ENCODE peak calls at places on chromosomes 16 and 17, in seven cellular contexts. I, Y, O, J, M, U and V are unnamed samples.
A peak's percentile ranks its signal among the peaks of the same experiment; 100 is the strongest.

GRCh38 chr16:80084614-80085013 is 456.2 kb upstream of the DYNLRB2 start:
- DNase-seq in O (no peak), J (no peak), I (no peak), M (peak; percentile 66), Y (no peak), U (no peak), V (no peak)

GRCh38 chr17:36151891-36152638 is 24.4 kb downstream of the TBC1D3B start:
- DNase-seq in U (no peak), O (no peak), Y (no peak), I (no peak), J (no peak), M (no peak), V (no peak)

GRCh38 chr17:42365136-42365535 is 23.1 kb downstream of the STAT3 start:
- DNase-seq in M (no peak), U (no peak), I (no peak), Y (no peak), J (no peak), O (no peak), V (no peak)

GRCh38 chr17:27241346-27241946 is 52.5 kb upstream of the WSB1 start:
- DNase-seq in J (no peak), O (no peak), Y (no peak), I (no peak), M (no peak), U (no peak), V (no peak)

GRCh38 chr16:23464196-23464595 is 11.2 kb upstream of the COG7 start:
- DNase-seq in J (no peak), M (peak; percentile 74), I (no peak), O (no peak), Y (peak; percentile 8), U (no peak), V (no peak)

GRCh38 chr16:53159781-53160436 is 105.1 kb downstream of the CHD9 start:
- DNase-seq in U (peak; percentile 30), M (peak; percentile 47), I (peak; percentile 2), O (no peak), J (no peak), Y (no peak), V (peak; percentile 37)

GRCh38 chr17:8012045-8012580 is 9.7 kb downstream of the GUCY2D start:
- DNase-seq in U (no peak), M (no peak), Y (no peak), O (no peak), I (no peak), J (no peak), V (no peak)

GRCh38 chr17:17484451-17484899 is 7.7 kb downstream of the MED9 start:
- DNase-seq in M (no peak), I (no peak), Y (no peak), O (no peak), J (no peak), U (no peak), V (no peak)

GRCh38 chr17:66549731-66550207 is 247.4 kb downstream of the PRKCA start:
- DNase-seq in Y (no peak), U (no peak), J (no peak), M (no peak), O (no peak), I (no peak), V (no peak)

GRCh38 chr17:39963826-39964225 is 1.0 kb downstream of the GSDMA start:
- DNase-seq in M (no peak), O (no peak), U (no peak), J (no peak), Y (no peak), I (no peak), V (no peak)